ENCODE peak calls at places on chromosome 13, in nine cellular contexts. One of them, this sample, is unnamed.

GRCh38 chr13:113907637-113908617 is 44.1 kb upstream of the GAS6 start:
- DNase-seq in heart left ventricle: no peak
- DNase-seq in uterus: peak; percentile 50
- DNase-seq in cardiac muscle cell: peak; percentile 69
- DNase-seq in PC-3: no peak
- DNase-seq in OCI-LY7: no peak
- DNase-seq in H9: no peak
- DNase-seq in keratinocyte: peak; percentile 78
- DNase-seq in GM23338: no peak
- DNase-seq in this sample: no peak

GRCh38 chr13:35720690-35721554 is 244.4 kb upstream of the MAB21L1 start:
- DNase-seq in heart left ventricle: peak; percentile 42
- DNase-seq in uterus: peak; percentile 64
- DNase-seq in cardiac muscle cell: peak; percentile 71
- DNase-seq in PC-3: peak; percentile 70
- DNase-seq in OCI-LY7: peak; percentile 33
- DNase-seq in H9: peak; percentile 80
- DNase-seq in keratinocyte: no peak
- DNase-seq in GM23338: peak; percentile 84
- DNase-seq in this sample: peak; percentile 64

GRCh38 chr13:54980651-54981050 is 1952.0 kb downstream of the OLFM4 start:
- DNase-seq in heart left ventricle: no peak
- DNase-seq in uterus: no peak
- DNase-seq in cardiac muscle cell: no peak
- DNase-seq in PC-3: no peak
- DNase-seq in OCI-LY7: no peak
- DNase-seq in H9: no peak
- DNase-seq in keratinocyte: no peak
- DNase-seq in GM23338: no peak
- DNase-seq in this sample: no peak

GRCh38 chr13:113489549-113490495 is 689 bp downstream of the DCUN1D2 start:
- DNase-seq in heart left ventricle: peak; percentile 35
- DNase-seq in uterus: no peak
- DNase-seq in cardiac muscle cell: peak; percentile 62
- DNase-seq in PC-3: peak; percentile 9
- DNase-seq in OCI-LY7: peak; percentile 43
- DNase-seq in H9: no peak
- DNase-seq in keratinocyte: no peak
- DNase-seq in GM23338: peak; percentile 54
- DNase-seq in this sample: no peak

GRCh38 chr13:107203146-107203847 is 635.4 kb upstream of the ARGLU1 start:
- DNase-seq in heart left ventricle: peak; percentile 18
- DNase-seq in uterus: no peak
- DNase-seq in cardiac muscle cell: peak; percentile 59
- DNase-seq in PC-3: peak; percentile 34
- DNase-seq in OCI-LY7: peak; percentile 1
- DNase-seq in H9: peak; percentile 70
- DNase-seq in keratinocyte: no peak
- DNase-seq in GM23338: peak; percentile 82
- DNase-seq in this sample: no peak

GRCh38 chr13:28421674-28422410 is 73.1 kb downstream of the FLT1 start:
- DNase-seq in heart left ventricle: no peak
- DNase-seq in uterus: no peak
- DNase-seq in cardiac muscle cell: no peak
- DNase-seq in PC-3: no peak
- DNase-seq in OCI-LY7: no peak
- DNase-seq in H9: no peak
- DNase-seq in keratinocyte: no peak
- DNase-seq in GM23338: no peak
- DNase-seq in this sample: no peak

GRCh38 chr13:33228645-33229445 is 56.7 kb downstream of the STARD13 start:
- DNase-seq in heart left ventricle: no peak
- DNase-seq in uterus: no peak
- DNase-seq in cardiac muscle cell: peak; percentile 67
- DNase-seq in PC-3: peak; percentile 57
- DNase-seq in OCI-LY7: peak; percentile 64
- DNase-seq in H9: no peak
- DNase-seq in keratinocyte: no peak
- DNase-seq in GM23338: peak; percentile 73
- DNase-seq in this sample: no peak

GRCh38 chr13:35978607-35979316 is 152.4 kb downstream of the DCLK1 start:
- DNase-seq in heart left ventricle: peak; percentile 37
- DNase-seq in uterus: peak; percentile 31
- DNase-seq in cardiac muscle cell: peak; percentile 86
- DNase-seq in PC-3: peak; percentile 72
- DNase-seq in OCI-LY7: peak; percentile 20
- DNase-seq in H9: no peak
- DNase-seq in keratinocyte: no peak
- DNase-seq in GM23338: peak; percentile 80
- DNase-seq in this sample: no peak

GRCh38 chr13:106755542-106755941 is 187.6 kb upstream of the ARGLU1 start:
- DNase-seq in heart left ventricle: no peak
- DNase-seq in uterus: no peak
- DNase-seq in cardiac muscle cell: no peak
- DNase-seq in PC-3: no peak
- DNase-seq in OCI-LY7: no peak
- DNase-seq in H9: no peak
- DNase-seq in keratinocyte: no peak
- DNase-seq in GM23338: no peak
- DNase-seq in this sample: no peak

GRCh38 chr13:48662226-48662625 is 8.5 kb downstream of the CYSLTR2 start:
- DNase-seq in heart left ventricle: no peak
- DNase-seq in uterus: no peak
- DNase-seq in cardiac muscle cell: no peak
- DNase-seq in PC-3: no peak
- DNase-seq in OCI-LY7: no peak
- DNase-seq in H9: no peak
- DNase-seq in keratinocyte: no peak
- DNase-seq in GM23338: no peak
- DNase-seq in this sample: no peak

GRCh38 chr13:93473441-93474270 is 247.0 kb downstream of the GPC6 start:
- DNase-seq in heart left ventricle: no peak
- DNase-seq in uterus: no peak
- DNase-seq in cardiac muscle cell: peak; percentile 25
- DNase-seq in PC-3: no peak
- DNase-seq in OCI-LY7: no peak
- DNase-seq in H9: no peak
- DNase-seq in keratinocyte: no peak
- DNase-seq in GM23338: no peak
- DNase-seq in this sample: no peak

GRCh38 chr13:44125943-44126469 is 246.3 kb downstream of the LACC1 start:
- DNase-seq in heart left ventricle: no peak
- DNase-seq in uterus: no peak
- DNase-seq in cardiac muscle cell: no peak
- DNase-seq in PC-3: peak; percentile 81
- DNase-seq in OCI-LY7: no peak
- DNase-seq in H9: no peak
- DNase-seq in keratinocyte: no peak
- DNase-seq in GM23338: no peak
- DNase-seq in this sample: no peak

GRCh38 chr13:42571895-42572294 is 2.1 kb upstream of the TNFSF11 start:
- DNase-seq in heart left ventricle: no peak
- DNase-seq in uterus: no peak
- DNase-seq in cardiac muscle cell: no peak
- DNase-seq in PC-3: no peak
- DNase-seq in OCI-LY7: no peak
- DNase-seq in H9: no peak
- DNase-seq in keratinocyte: no peak
- DNase-seq in GM23338: no peak
- DNase-seq in this sample: no peak

GRCh38 chr13:113562085-113562749 is 22.3 kb upstream of the TFDP1 start:
- DNase-seq in heart left ventricle: peak; percentile 54
- DNase-seq in uterus: peak; percentile 67
- DNase-seq in cardiac muscle cell: peak; percentile 85
- DNase-seq in PC-3: peak; percentile 59
- DNase-seq in OCI-LY7: peak; percentile 54
- DNase-seq in H9: peak; percentile 87
- DNase-seq in keratinocyte: no peak
- DNase-seq in GM23338: peak; percentile 93
- DNase-seq in this sample: peak; percentile 73

GRCh38 chr13:84543976-84544375 is 661.7 kb upstream of the SLITRK1 start:
- DNase-seq in heart left ventricle: no peak
- DNase-seq in uterus: no peak
- DNase-seq in cardiac muscle cell: no peak
- DNase-seq in PC-3: no peak
- DNase-seq in OCI-LY7: no peak
- DNase-seq in H9: no peak
- DNase-seq in keratinocyte: no peak
- DNase-seq in GM23338: no peak
- DNase-seq in this sample: no peak

GRCh38 chr13:76812971-76813691 is 73.1 kb downstream of the KCTD12 start:
- DNase-seq in heart left ventricle: peak; percentile 78
- DNase-seq in uterus: peak; percentile 30
- DNase-seq in cardiac muscle cell: peak; percentile 45
- DNase-seq in PC-3: no peak
- DNase-seq in OCI-LY7: no peak
- DNase-seq in H9: no peak
- DNase-seq in keratinocyte: no peak
- DNase-seq in GM23338: no peak
- DNase-seq in this sample: peak; percentile 68

GRCh38 chr13:91220872-91221271 is 126.6 kb upstream of the MIR17HG start:
- DNase-seq in heart left ventricle: no peak
- DNase-seq in uterus: no peak
- DNase-seq in cardiac muscle cell: no peak
- DNase-seq in PC-3: no peak
- DNase-seq in OCI-LY7: no peak
- DNase-seq in H9: no peak
- DNase-seq in keratinocyte: no peak
- DNase-seq in GM23338: peak; percentile 24
- DNase-seq in this sample: no peak

GRCh38 chr13:27182054-27182453 is 10.4 kb upstream of the USP12 start:
- DNase-seq in heart left ventricle: no peak
- DNase-seq in uterus: no peak
- DNase-seq in cardiac muscle cell: no peak
- DNase-seq in PC-3: no peak
- DNase-seq in OCI-LY7: no peak
- DNase-seq in H9: no peak
- DNase-seq in keratinocyte: no peak
- DNase-seq in GM23338: no peak
- DNase-seq in this sample: no peak
- H3K4me1 ChIP-seq in heart left ventricle: peaks cover 5% of the 10 kb centered on the region
- H3K4me1 ChIP-seq in uterus: no peaks in the 10 kb centered on the region
- H3K4me1 ChIP-seq in cardiac muscle cell: peaks cover 4% of the 10 kb centered on the region
- H3K4me1 ChIP-seq in PC-3: peaks cover 39% of the 10 kb centered on the region
- H3K4me1 ChIP-seq in OCI-LY7: peaks cover 14% of the 10 kb centered on the region
- H3K4me1 ChIP-seq in H9: no peaks in the 10 kb centered on the region
- H3K4me1 ChIP-seq in keratinocyte: no peaks in the 10 kb centered on the region
- H3K4me1 ChIP-seq in GM23338: peaks cover 12% of the 10 kb centered on the region
- H3K4me1 ChIP-seq in this sample: no peaks in the 10 kb centered on the region

DNA sequence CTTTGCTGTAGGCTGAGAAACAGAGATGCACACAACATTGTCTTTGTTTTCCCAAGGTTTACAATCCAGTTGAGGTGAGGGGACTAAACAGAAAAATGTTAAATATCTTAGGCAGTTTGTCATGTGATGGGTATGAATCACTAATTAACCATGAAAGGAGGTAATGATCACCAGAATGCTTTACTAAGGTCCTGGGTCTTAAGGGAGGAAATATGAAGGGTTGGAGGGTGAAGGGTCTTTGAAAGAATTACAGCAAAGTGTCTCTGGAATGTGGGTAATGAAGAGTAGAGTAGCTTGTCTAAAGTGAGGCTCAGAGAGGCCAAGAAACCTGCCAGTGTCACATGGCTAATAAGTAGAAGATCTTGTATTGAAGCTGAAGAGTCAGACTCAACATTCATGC is 19.0 kb downstream of the BIVM start:
- DNase-seq in heart left ventricle: no peak
- DNase-seq in uterus: no peak
- DNase-seq in cardiac muscle cell: no peak
- DNase-seq in PC-3: no peak
- DNase-seq in OCI-LY7: no peak
- DNase-seq in H9: no peak
- DNase-seq in keratinocyte: no peak
- DNase-seq in GM23338: no peak
- DNase-seq in this sample: no peak
- TF ChIP-seq CTCF in heart left ventricle: no peak
- TF ChIP-seq CTCF in uterus: no peak
- TF ChIP-seq CTCF in cardiac muscle cell: no peak
- TF ChIP-seq CTCF in PC-3: no peak
- TF ChIP-seq CTCF in OCI-LY7: no peak
- TF ChIP-seq CTCF in H9: no peak
- TF ChIP-seq CTCF in keratinocyte: no peak
- TF ChIP-seq CTCF in GM23338: no peak
- TF ChIP-seq CTCF in this sample: no peak

DNA sequence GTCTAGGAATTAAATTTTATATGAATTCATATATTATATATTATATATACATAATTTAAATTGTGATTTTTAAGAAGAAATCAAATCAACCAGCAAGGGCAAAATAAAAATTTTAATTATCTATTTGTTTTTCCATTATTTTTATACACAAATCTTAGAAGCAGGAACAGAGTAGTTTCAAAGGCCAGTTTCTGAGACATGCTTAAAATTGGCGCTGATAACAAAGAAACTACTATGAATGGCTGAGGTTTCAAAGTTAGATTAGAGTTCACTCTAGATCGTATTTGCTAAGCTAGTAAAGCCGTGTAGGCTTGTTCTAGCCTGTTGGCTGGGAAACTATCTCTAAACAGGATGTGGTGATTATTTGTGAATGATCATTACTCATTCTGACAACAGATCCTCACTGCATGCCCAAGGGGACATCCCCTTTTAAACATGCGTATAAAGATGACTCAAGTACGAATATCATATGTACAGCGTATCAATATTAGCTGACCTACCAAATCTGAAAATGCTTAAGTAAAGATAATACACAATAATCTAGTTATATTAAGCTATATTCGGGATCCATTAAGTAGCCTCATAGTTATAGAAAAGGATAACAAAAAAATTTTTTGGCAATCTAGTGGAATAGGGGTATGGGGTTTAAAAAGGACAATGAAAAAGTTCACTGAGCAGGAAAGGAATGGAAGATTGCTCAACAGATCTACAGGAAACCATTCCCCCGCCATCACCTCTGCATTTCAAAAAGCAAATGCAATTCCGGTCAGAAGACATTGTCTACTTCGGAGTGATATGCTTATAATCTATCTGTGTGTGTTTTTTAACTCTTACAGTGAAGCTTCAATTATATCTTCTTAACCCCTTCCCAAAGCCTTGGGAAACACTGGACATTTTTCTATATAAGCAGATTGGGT is 150.1 kb downstream of the SHISA2 start:
- DNase-seq in heart left ventricle: no peak
- DNase-seq in uterus: no peak
- DNase-seq in cardiac muscle cell: peak; percentile 91
- DNase-seq in PC-3: peak; percentile 96
- DNase-seq in OCI-LY7: peak; percentile 11
- DNase-seq in H9: no peak
- DNase-seq in keratinocyte: peak; percentile 94
- DNase-seq in GM23338: no peak
- DNase-seq in this sample: no peak
- H3K4me1 ChIP-seq in heart left ventricle: no peaks in the 10 kb centered on the region
- H3K4me1 ChIP-seq in uterus: no peaks in the 10 kb centered on the region
- H3K4me1 ChIP-seq in cardiac muscle cell: peaks cover 6% of the 10 kb centered on the region
- H3K4me1 ChIP-seq in PC-3: peaks cover 37% of the 10 kb centered on the region
- H3K4me1 ChIP-seq in OCI-LY7: peaks cover 20% of the 10 kb centered on the region
- H3K4me1 ChIP-seq in H9: peaks cover 6% of the 10 kb centered on the region
- H3K4me1 ChIP-seq in keratinocyte: peaks cover 30% of the 10 kb centered on the region
- H3K4me1 ChIP-seq in GM23338: peaks cover 34% of the 10 kb centered on the region
- H3K4me1 ChIP-seq in this sample: no peaks in the 10 kb centered on the region

DNA sequence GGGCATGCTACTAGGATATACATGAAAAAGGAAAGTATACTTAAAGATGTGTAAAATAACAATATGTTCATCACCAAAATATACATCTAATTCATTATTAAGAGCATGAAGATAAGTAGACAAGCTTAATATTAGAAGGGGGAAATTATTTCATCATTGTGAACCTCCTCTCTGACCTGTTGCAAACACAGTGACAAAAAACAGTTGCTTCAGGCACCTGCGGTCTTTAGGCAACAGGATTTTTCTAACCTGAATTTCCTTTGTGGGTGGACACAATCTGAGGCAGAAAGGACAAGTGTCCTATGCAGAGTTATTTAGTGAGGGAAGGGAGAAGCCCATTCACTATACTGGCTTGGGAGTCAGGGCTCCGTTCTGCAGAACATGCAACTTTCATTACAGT is 6.3 kb downstream of the FREM2 start:
- DNase-seq in heart left ventricle: no peak
- DNase-seq in uterus: no peak
- DNase-seq in cardiac muscle cell: no peak
- DNase-seq in PC-3: no peak
- DNase-seq in OCI-LY7: no peak
- DNase-seq in H9: no peak
- DNase-seq in keratinocyte: no peak
- DNase-seq in GM23338: no peak
- DNase-seq in this sample: no peak
- TF ChIP-seq CTCF in heart left ventricle: no peak
- TF ChIP-seq CTCF in uterus: no peak
- TF ChIP-seq CTCF in cardiac muscle cell: no peak
- TF ChIP-seq CTCF in PC-3: no peak
- TF ChIP-seq CTCF in OCI-LY7: no peak
- TF ChIP-seq CTCF in H9: no peak
- TF ChIP-seq CTCF in keratinocyte: no peak
- TF ChIP-seq CTCF in GM23338: no peak
- TF ChIP-seq CTCF in this sample: no peak

This sample was measured in psoas muscle.